ENCODE peak calls at places on chromosome 2, in eight cellular contexts. H is progenitor cell of endocrine pancreas; Z is activated CD4-positive, alpha-beta T cell treated with anti-CD3 and anti-CD28 coated beads for 4 hours; R is WTC11; J is brain microvascular endothelial cell; N is right cardiac atrium; F is KG1; B is G401. U is an unnamed sample.

GRCh38 chr2:127953849-127954248 is 68.1 kb upstream of the AMMECR1L start:
- DNase-seq in J (no peak), B (no peak), H (no peak), F (no peak), R (no peak), N (no peak), Z (no peak), U (peak; percentile 63)

GRCh38 chr2:146927080-146927714 is 917.6 kb upstream of the ACVR2A start:
- DNase-seq in Z (no peak), N (peak; percentile 69), B (peak; percentile 17), R (peak; percentile 71), H (peak; percentile 43), F (no peak), J (peak; percentile 62), U (peak; percentile 58)

GRCh38 chr2:172792711-172793110 is 57.1 kb downstream of the RAPGEF4 start:
- DNase-seq in B (no peak), H (no peak), F (no peak), Z (no peak), R (no peak), N (no peak), J (peak; percentile 20), U (no peak)

GRCh38 chr2:56009758-56010534 is 86.4 kb upstream of the EFEMP1 start:
- DNase-seq in F (no peak), B (peak; percentile 7), R (no peak), Z (no peak), H (no peak), J (peak; percentile 38), N (no peak), U (peak; percentile 52)

GRCh38 chr2:132416080-132416911 is at the start of gene GPR39:
- DNase-seq in R (peak; percentile 74), N (peak; percentile 75), F (no peak), H (peak; percentile 86), B (no peak), Z (no peak), J (peak; percentile 97), U (peak; percentile 39)

GRCh38 chr2:134218928-134219707 is 34.8 kb upstream of the MGAT5 start:
- DNase-seq in B (no peak), R (no peak), F (no peak), N (no peak), Z (peak; percentile 37), H (no peak), J (no peak), U (peak; percentile 55)

GRCh38 chr2:96864343-96865091 is 5.4 kb downstream of the SEMA4C start:
- DNase-seq in R (no peak), J (no peak), N (peak; percentile 69), Z (no peak), H (no peak), B (peak; percentile 91), F (no peak), U (no peak)

GRCh38 chr2:112032615-112033457 is 22.2 kb upstream of the TMEM87B start:
- DNase-seq in J (peak; percentile 73), Z (no peak), H (no peak), N (no peak), B (no peak), F (no peak), R (no peak), U (peak; percentile 35)

GRCh38 chr2:75503048-75503607 is 57.6 kb downstream of the EVA1A start:
- DNase-seq in F (no peak), B (no peak), R (no peak), Z (no peak), H (no peak), N (no peak), J (peak; percentile 87), U (no peak)

GRCh38 chr2:172856561-172856960 is 120.9 kb downstream of the RAPGEF4 start:
- DNase-seq in B (no peak), J (no peak), H (no peak), F (no peak), Z (no peak), R (no peak), N (no peak), U (no peak)

GRCh38 chr2:9782197-9782719 is 61.0 kb upstream of the TAF1B start:
- DNase-seq in N (peak; percentile 49), Z (peak; percentile 83), F (no peak), R (no peak), B (peak; percentile 75), J (no peak), H (no peak), U (no peak)

GRCh38 chr2:30272761-30273573 is 41.6 kb downstream of the LBH start:
- DNase-seq in F (no peak), H (no peak), Z (peak; percentile 35), N (no peak), J (peak; percentile 27), B (no peak), R (no peak), U (peak; percentile 9)

GRCh38 chr2:223042704-223043118 is 9.3 kb upstream of the KCNE4 start:
- DNase-seq in H (no peak), N (no peak), F (no peak), Z (no peak), J (no peak), B (no peak), R (no peak), U (peak; percentile 48)